ENCODE peak calls at places on chromosomes 7 and 10, in four cellular contexts. D, S, K and G are unnamed samples.

GRCh38 chr7:127587663-127588018 is 570 bp upstream of the ARF5 start:
- DNase-seq in D (no peak), S (no peak), K (no peak), G (no peak)

GRCh38 chr10:34954142-34954541 is 136.0 kb downstream of the CUL2 start:
- DNase-seq in D (no peak), S (no peak), K (no peak), G (no peak)

GRCh38 chr7:133117432-133117831 is 35.5 kb upstream of the CHCHD3 start:
- DNase-seq in D (no peak), S (no peak), K (no peak), G (no peak)

GRCh38 chr10:77801474-77802238 is 124.9 kb downstream of the DLG5 start:
- DNase-seq in D (no peak), S (no peak), K (peak), G (no peak)

GRCh38 chr10:10629512-10629911 is 388.2 kb upstream of the CELF2 start:
- DNase-seq in D (no peak), S (no peak), K (no peak), G (no peak)

GRCh38 chr10:15478950-15479349 is 107.9 kb upstream of the FAM171A1 start:
- DNase-seq in D (no peak), S (no peak), K (no peak), G (no peak)

GRCh38 chr10:79434223-79434687 is 11.2 kb downstream of the ZCCHC24 start:
- DNase-seq in D (peak), S (no peak), K (no peak), G (no peak)

GRCh38 chr7:157498690-157499089 is 161.9 kb downstream of the DNAJB6 start:
- DNase-seq in D (no peak), S (no peak), K (no peak), G (peak)

GRCh38 chr7:14604606-14605005 is 297.9 kb downstream of the DGKB start:
- DNase-seq in D (no peak), S (no peak), K (no peak), G (no peak)

GRCh38 chr7:14600766-14601367 is 301.7 kb downstream of the DGKB start:
- DNase-seq in D (no peak), S (no peak), K (no peak), G (no peak)

GRCh38 chr7:14602851-14603250 is 299.7 kb downstream of the DGKB start:
- DNase-seq in D (no peak), S (no peak), K (no peak), G (no peak)

DNA sequence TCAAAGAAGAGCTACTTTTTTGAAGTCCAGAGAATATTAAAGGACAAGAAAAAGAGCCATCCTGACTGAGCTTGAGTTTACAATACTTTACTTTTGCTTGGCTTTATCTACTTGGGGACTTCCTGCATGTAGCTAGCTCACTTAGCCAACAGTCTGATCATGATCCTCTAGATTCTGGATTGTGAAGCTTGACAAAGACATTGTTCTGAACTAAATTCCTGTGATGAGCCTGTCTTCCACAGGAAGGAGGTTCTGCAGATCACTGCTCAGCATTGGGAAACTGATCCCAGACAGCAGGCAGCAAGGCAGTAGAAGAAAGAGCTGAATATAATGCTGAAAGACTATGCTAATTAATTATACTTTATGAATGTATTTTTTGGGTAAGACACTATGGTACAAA is 296.4 kb downstream of the DGKB start:
- DNase-seq in D (no peak), S (no peak), K (no peak), G (no peak)
- TF ChIP-seq ATF2 in D (no peak), S (no peak), K (no peak), G (no peak)

DNA sequence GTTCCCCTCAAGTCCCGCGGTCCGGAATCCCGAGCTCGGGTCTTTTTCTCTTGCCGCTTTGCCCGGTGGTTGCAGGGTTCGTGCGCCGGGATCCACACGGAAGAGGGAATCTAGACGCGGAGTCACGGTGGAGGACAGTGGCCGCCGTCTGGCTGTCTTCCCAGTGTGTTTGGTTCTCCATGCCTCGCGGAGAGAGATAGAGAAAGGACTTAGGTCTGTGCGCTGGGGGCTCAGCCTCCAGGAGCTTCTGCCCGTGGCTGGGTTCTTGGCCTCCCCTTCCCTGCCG is 1.6 kb downstream of the FFAR4 start:
- DNase-seq in D (no peak), S (no peak), K (no peak), G (no peak)
- TF ChIP-seq CREB1 in D (no peak), S (no peak), K (no peak), G (no peak)

GRCh38 chr10:46236537-46236887 is 50.3 kb upstream of the ANTXRL start:
- DNase-seq in D (no peak), S (no peak), K (no peak), G (peak)

GRCh38 chr10:46239247-46239646 is 47.5 kb upstream of the ANTXRL start:
- DNase-seq in D (no peak), S (no peak), K (no peak), G (no peak)

GRCh38 chr10:46235705-46236536 is 50.9 kb upstream of the ANTXRL start:
- DNase-seq in D (no peak), S (no peak), K (no peak), G (peak)

GRCh38 chr10:46237815-46238510 is 48.8 kb upstream of the ANTXRL start:
- DNase-seq in D (no peak), S (no peak), K (no peak), G (no peak)

DNA sequence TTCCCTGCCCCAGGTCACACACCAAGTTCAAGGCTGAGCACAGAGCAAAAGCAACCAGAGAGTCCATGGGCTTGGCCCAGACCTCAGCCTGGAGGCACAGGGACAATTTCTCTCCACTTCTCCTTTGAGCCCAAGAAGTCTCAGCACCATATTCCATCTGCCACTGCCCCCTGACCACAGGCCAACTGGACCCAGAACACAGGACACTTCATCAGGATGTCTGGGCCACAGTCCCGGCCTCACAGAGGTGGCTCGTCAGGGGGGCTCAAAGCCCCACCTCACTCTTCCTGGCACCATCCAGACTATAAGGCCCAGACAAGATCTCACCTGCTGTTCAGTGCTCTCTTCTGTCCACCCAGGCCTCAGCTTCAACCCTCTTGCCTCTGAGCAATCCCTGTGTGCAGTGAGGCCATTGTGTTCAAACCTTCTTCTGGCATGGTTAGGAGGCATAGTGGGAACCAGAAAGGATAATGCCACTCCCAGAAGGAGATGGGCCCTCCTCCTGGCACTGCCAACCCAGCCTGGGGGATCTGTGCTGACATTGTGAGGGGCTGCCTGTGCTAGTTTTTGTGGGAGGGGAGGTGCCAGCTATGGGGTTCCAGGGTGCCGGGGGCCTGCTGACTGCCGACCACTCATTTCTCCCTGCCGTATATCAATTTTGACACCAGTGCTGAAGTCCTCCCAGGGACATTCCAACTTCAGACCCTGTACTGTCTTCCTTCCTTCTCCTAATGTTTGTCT is 49.7 kb upstream of the ANTXRL start:
- DNase-seq in D (no peak), S (no peak), K (no peak), G (peak)
- H3K9ac ChIP-seq in D (no peak), S (no peak), K (no peak), G (no peak)

GRCh38 chr7:123846217-123846891 is 1.4 kb downstream of the HYAL4 start:
- DNase-seq in D (no peak), S (no peak), K (peak), G (no peak)
- TF ChIP-seq ATF2 in D (no peak), S (no peak), K (no peak), G (no peak)

DNA sequence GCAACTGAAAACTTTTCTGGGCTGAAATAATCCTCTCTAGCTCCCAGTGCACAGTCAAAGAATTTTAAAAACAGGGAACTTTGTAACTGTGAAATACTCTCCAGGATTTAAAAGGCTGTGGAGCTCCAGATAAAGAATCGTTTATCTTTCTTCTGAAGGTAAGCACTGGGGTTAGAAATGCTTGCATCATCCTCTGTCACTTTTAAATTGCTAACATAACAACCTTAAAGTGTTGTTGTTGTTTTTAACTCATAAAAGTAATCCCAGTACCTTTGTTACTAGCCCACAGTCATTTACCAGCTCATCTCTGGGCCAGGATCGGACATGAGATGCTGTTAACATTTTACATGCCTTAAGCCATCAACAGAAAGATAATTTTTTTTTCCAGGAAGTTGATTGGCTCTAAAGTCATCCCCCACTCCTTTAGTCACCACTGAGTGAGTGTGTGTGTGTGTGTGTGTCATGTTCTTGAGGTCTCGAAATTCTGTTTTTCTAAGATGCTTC is at the start of gene SLC39A12:
- DNase-seq in D (no peak), S (no peak), K (no peak), G (no peak)
- TF ChIP-seq CREB1 in D (no peak), S (no peak), K (no peak), G (no peak)